ENCODE peak calls at places on chromosomes 1 and 21, in five cellular contexts. T is cardiac muscle cell; N is BE2C; X is esophagus muscularis mucosa; O is CD8-positive, alpha-beta T cell. Y is an unnamed sample.

GRCh38 chr1:218735436-218735835 is 390.3 kb downstream of the TGFB2 start:
- DNase-seq in T (peak; percentile 95), N (no peak), X (no peak), O (no peak), Y (no peak)

GRCh38 chr1:1260843-1261560 is 12.7 kb downstream of the UBE2J2 start:
- DNase-seq in T (no peak), N (no peak), X (no peak), O (no peak), Y (no peak)

GRCh38 chr1:214573386-214574358 is 22.3 kb upstream of the PTPN14 start:
- DNase-seq in T (peak; percentile 42), N (no peak), X (no peak), O (no peak), Y (no peak)

GRCh38 chr1:110607663-110608230 is 1.6 kb upstream of the KCNA2 start:
- DNase-seq in T (no peak), N (no peak), X (no peak), O (no peak), Y (no peak)

GRCh38 chr1:113811353-113811887 is 856 bp downstream of the RSBN1 start:
- DNase-seq in T (peak; percentile 30), N (peak; percentile 47), X (peak; percentile 94), O (peak; percentile 20), Y (no peak)

GRCh38 chr1:91282695-91283420 is 121.8 kb downstream of the HFM1 start:
- DNase-seq in T (peak; percentile 86), N (peak; percentile 39), X (no peak), O (peak; percentile 20), Y (no peak)

GRCh38 chr1:48859429-48859828 is 82.7 kb upstream of the BEND5 start:
- DNase-seq in T (peak; percentile 84), N (no peak), X (no peak), O (no peak), Y (no peak)

GRCh38 chr1:22163578-22163977 is 20.7 kb upstream of the WNT4 start:
- DNase-seq in T (no peak), N (peak; percentile 45), X (no peak), O (no peak), Y (no peak)

DNA sequence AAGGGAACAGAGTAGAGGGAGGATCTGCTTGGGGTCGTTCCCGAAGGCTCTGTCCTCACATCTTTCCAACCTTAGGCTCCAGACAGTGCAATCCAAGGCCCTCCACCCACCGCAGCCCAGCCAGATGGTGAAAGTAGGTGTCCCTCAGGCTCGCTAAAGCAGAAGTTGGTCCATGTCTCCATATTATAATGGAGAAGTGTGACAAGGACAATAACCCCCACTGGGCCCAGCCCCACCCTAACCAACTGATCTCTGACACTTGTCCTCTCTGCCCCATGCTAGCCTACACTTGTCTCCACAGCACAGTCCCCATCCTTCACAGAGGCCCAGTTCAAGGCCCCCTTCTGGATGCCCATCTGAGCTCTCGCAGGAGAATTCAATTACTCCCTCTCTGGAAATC is 48.7 kb downstream of the DMAP1 start:
- DNase-seq in T (no peak), N (no peak), X (no peak), O (no peak), Y (no peak)
- H3K4me1 ChIP-seq in T (peaks cover 28% of the 10 kb centered on the region), N (peaks cover 2% of the 10 kb centered on the region), X (no peaks in the 10 kb centered on the region), O (no peaks in the 10 kb centered on the region), Y (peaks cover 12% of the 10 kb centered on the region)

GRCh38 chr21:37372127-37372731 is 5.7 kb downstream of the DYRK1A start:
- DNase-seq in T (no peak), N (no peak), X (no peak), O (no peak), Y (no peak)
- H3K4me1 ChIP-seq in T (peaks cover 25% of the 10 kb centered on the region), N (no peaks in the 10 kb centered on the region), X (peaks cover 88% of the 10 kb centered on the region), O (peaks cover 76% of the 10 kb centered on the region), Y (peaks cover 94% of the 10 kb centered on the region)

DNA sequence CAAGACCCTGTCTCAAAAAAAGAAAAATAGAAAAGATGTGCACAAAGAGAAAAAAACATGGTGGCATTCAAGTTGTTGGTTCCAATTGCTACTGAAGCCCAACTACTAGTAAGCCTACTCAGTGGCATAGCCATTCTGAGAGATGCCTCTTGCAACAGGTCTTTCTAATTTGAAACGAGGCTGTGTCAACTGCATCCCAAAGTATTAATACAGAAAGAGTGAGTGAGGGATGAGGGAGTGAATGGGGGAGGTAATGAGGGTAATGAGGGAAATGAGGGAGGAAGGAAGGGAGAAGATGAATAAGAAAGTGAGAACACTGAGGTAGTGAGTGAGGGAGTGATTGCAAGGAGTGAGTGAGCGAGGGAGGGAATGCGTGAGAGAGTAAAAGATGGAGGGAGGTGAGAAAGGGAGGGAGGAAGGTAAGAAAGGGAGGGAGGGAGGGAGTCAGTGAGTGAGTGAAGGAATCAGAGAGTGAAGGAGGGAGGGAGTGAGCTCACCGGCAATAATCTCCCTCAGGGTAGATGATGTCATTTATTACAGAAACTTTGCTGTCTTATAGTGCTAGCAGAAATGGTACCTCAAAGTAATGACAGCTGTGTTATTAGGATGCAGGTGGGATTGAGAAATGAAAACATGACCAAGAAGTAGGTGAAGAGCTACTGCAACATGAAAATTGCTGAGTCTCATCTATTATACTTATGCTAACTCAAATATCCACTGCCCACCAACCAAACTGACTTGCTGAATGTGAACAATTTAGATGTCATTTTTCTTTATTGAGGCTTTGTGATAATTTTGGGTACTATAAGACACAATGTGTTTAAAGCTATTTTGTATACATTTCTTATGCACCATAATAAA is 75.6 kb upstream of the ADAM30 start:
- DNase-seq in T (no peak), N (no peak), X (no peak), O (no peak), Y (no peak)
- H3K4me1 ChIP-seq in T (peaks cover under 1% of the 10 kb centered on the region), N (no peaks in the 10 kb centered on the region), X (peaks cover 10% of the 10 kb centered on the region), O (no peaks in the 10 kb centered on the region), Y (peaks cover 8% of the 10 kb centered on the region)

GRCh38 chr1:164768045-164768402 is 209.0 kb downstream of the PBX1 start:
- DNase-seq in T (peak; percentile 72), N (no peak), X (no peak), O (no peak), Y (no peak)
- H3K4me1 ChIP-seq in T (peaks cover 47% of the 10 kb centered on the region), N (peaks cover 10% of the 10 kb centered on the region), X (peaks cover 81% of the 10 kb centered on the region), O (no peaks in the 10 kb centered on the region), Y (peaks cover 85% of the 10 kb centered on the region)

DNA sequence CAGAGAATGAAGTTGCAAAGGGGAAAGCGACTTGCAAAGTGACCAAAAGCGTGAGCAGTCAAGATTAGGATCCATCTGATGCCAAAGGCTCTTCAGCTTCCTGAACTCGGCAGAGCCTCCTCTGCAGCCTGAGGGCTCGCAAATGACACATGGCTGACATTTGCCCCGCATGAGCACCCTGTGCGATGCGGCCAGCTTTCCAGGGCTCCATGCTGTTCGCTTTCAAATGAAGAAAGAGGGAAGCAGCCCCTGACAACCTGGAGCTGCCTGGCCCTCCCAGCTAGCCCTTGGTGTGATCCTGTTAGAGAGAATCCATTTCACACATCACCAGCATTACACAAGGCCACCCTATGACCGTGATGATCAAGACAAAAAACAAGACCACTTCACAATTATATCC is 20.2 kb upstream of the FAM131C start:
- DNase-seq in T (no peak), N (no peak), X (no peak), O (no peak), Y (no peak)
- H3K4me1 ChIP-seq in T (no peaks in the 10 kb centered on the region), N (no peaks in the 10 kb centered on the region), X (no peaks in the 10 kb centered on the region), O (no peaks in the 10 kb centered on the region), Y (peaks cover 7% of the 10 kb centered on the region)

GRCh38 chr1:42173961-42174715 is 9.6 kb upstream of the GUCA2A start:
- DNase-seq in T (peak; percentile 66), N (no peak), X (no peak), O (no peak), Y (no peak)
- H3K4me1 ChIP-seq in T (peaks cover 21% of the 10 kb centered on the region), N (no peaks in the 10 kb centered on the region), X (peaks cover 20% of the 10 kb centered on the region), O (peaks cover 4% of the 10 kb centered on the region), Y (peaks cover 56% of the 10 kb centered on the region)

Y was measured in left ventricle myocardium inferior.